ENCODE peak calls at places on chromosome 12, in seven cellular contexts. X is psoas muscle, V is ovary, I is IMR-90, M is lung, P is prostate gland, Y is stomach. J is an unnamed sample. For H3K27me3, the result is how much of the 10 kb centered on the place peaks cover.

GRCh38 chr12:89350661-89351488 is 1.4 kb downstream of the DUSP6 start:
- DNase-seq in X (peak), V (no peak), I (no peak), M (no peak), P (no peak), Y (no peak), J (no peak)

GRCh38 chr12:69966409-69966808 is 141.4 kb downstream of the MYRFL start:
- DNase-seq in X (peak), V (no peak), I (peak), M (no peak), P (no peak), Y (no peak), J (peak)

GRCh38 chr12:3558854-3559253 is 67.9 kb downstream of the PRMT8 start:
- DNase-seq in X (no peak), V (no peak), I (no peak), M (no peak), P (no peak), Y (no peak), J (no peak)

GRCh38 chr12:121811434-121812319 is 7.9 kb downstream of the SETD1B start:
- DNase-seq in X (peak), V (peak), I (peak), M (peak), P (peak), Y (peak), J (no peak)

GRCh38 chr12:105253882-105254513 is 18.0 kb upstream of the APPL2 start:
- DNase-seq in X (no peak), V (no peak), I (peak), M (no peak), P (no peak), Y (no peak), J (peak)

GRCh38 chr12:128671528-128672042 is 152.2 kb downstream of the SLC15A4 start:
- DNase-seq in X (no peak), V (no peak), I (no peak), M (no peak), P (no peak), Y (no peak), J (no peak)

GRCh38 chr12:127722651-127723050 is 544.3 kb upstream of the TMEM132C start:
- DNase-seq in X (no peak), V (no peak), I (no peak), M (no peak), P (no peak), Y (no peak), J (no peak)

GRCh38 chr12:84605988-84606387 is 306.6 kb downstream of the SLC6A15 start:
- DNase-seq in X (no peak), V (no peak), I (no peak), M (no peak), P (no peak), Y (no peak), J (no peak)

GRCh38 chr12:132411457-132411856 is 78.5 kb upstream of the FBRSL1 start:
- DNase-seq in X (no peak), V (no peak), I (no peak), M (no peak), P (no peak), Y (no peak), J (no peak)

GRCh38 chr12:106764738-106765137 is 9.7 kb upstream of the RIC8B start:
- DNase-seq in X (no peak), V (no peak), I (no peak), M (no peak), P (no peak), Y (no peak), J (peak)

GRCh38 chr12:14714437-14714836 is 18.0 kb upstream of the GUCY2C start:
- DNase-seq in X (no peak), V (no peak), I (no peak), M (no peak), P (no peak), Y (no peak), J (no peak)

GRCh38 chr12:19752712-19753111 is 313.4 kb downstream of the AEBP2 start:
- DNase-seq in X (no peak), V (no peak), I (peak), M (no peak), P (no peak), Y (no peak), J (peak)

GRCh38 chr12:79266511-79267129 is 402.0 kb downstream of the SYT1 start:
- DNase-seq in X (no peak), V (no peak), I (no peak), M (no peak), P (no peak), Y (no peak), J (no peak)

GRCh38 chr12:101782544-101782855 is 43.2 kb upstream of the SYCP3 start:
- DNase-seq in X (no peak), V (no peak), I (peak), M (no peak), P (no peak), Y (no peak), J (no peak)

GRCh38 chr12:12357697-12358476 is 1.0 kb downstream of the BORCS5 start:
- DNase-seq in X (no peak), V (no peak), I (peak), M (no peak), P (no peak), Y (no peak), J (no peak)

GRCh38 chr12:61367281-61367785 is 892.9 kb upstream of the USP15 start:
- DNase-seq in X (no peak), V (no peak), I (no peak), M (no peak), P (no peak), Y (no peak), J (peak)

GRCh38 chr12:22437031-22437806 is 102.7 kb upstream of the ST8SIA1 start:
- DNase-seq in X (no peak), V (no peak), I (no peak), M (no peak), P (no peak), Y (no peak), J (peak)

GRCh38 chr12:496736-497135 is 37.0 kb downstream of the B4GALNT3 start:
- DNase-seq in X (no peak), V (no peak), I (no peak), M (no peak), P (no peak), Y (peak), J (no peak)

GRCh38 chr12:6215932-6216494 is 15.8 kb downstream of the CD9 start:
- DNase-seq in X (peak), V (no peak), I (peak), M (peak), P (peak), Y (peak), J (peak)

GRCh38 chr12:6552140-6552551 is 3.7 kb downstream of the IFFO1 start:
- DNase-seq in X (peak), V (no peak), I (no peak), M (no peak), P (no peak), Y (no peak), J (no peak)

GRCh38 chr12:6949063-6949594 is 2.0 kb upstream of the PTPN6 start:
- DNase-seq in X (peak), V (no peak), I (no peak), M (no peak), P (no peak), Y (no peak), J (no peak)

GRCh38 chr12:115095073-115095748 is 411.2 kb upstream of the TBX3 start:
- DNase-seq in X (no peak), V (no peak), I (no peak), M (no peak), P (no peak), Y (no peak), J (no peak)

GRCh38 chr12:29655861-29656260 is 127.9 kb downstream of the TMTC1 start:
- DNase-seq in X (peak), V (no peak), I (peak), M (no peak), P (no peak), Y (no peak), J (no peak)

GRCh38 chr12:91239497-91239896 is 56.9 kb upstream of the DCN start:
- DNase-seq in X (no peak), V (peak), I (no peak), M (no peak), P (no peak), Y (no peak), J (no peak)

GRCh38 chr12:54173906-54174471 is 14.8 kb downstream of the SMUG1 start:
- DNase-seq in X (no peak), V (no peak), I (no peak), M (no peak), P (no peak), Y (no peak), J (no peak)

GRCh38 chr12:113948151-113948914 is 17.8 kb downstream of the RBM19 start:
- DNase-seq in X (no peak), V (no peak), I (no peak), M (no peak), P (no peak), Y (no peak), J (no peak)

GRCh38 chr12:12327802-12328201 is 22.2 kb downstream of the MANSC1 start:
- DNase-seq in X (no peak), V (no peak), I (peak), M (no peak), P (peak), Y (no peak), J (peak)

GRCh38 chr12:84361651-84362551 is 550.7 kb downstream of the SLC6A15 start:
- DNase-seq in X (peak), V (no peak), I (no peak), M (no peak), P (no peak), Y (no peak), J (no peak)

GRCh38 chr12:9260931-9261330 is 52.7 kb upstream of the PZP start:
- DNase-seq in X (no peak), V (no peak), I (no peak), M (no peak), P (no peak), Y (no peak), J (no peak)

DNA sequence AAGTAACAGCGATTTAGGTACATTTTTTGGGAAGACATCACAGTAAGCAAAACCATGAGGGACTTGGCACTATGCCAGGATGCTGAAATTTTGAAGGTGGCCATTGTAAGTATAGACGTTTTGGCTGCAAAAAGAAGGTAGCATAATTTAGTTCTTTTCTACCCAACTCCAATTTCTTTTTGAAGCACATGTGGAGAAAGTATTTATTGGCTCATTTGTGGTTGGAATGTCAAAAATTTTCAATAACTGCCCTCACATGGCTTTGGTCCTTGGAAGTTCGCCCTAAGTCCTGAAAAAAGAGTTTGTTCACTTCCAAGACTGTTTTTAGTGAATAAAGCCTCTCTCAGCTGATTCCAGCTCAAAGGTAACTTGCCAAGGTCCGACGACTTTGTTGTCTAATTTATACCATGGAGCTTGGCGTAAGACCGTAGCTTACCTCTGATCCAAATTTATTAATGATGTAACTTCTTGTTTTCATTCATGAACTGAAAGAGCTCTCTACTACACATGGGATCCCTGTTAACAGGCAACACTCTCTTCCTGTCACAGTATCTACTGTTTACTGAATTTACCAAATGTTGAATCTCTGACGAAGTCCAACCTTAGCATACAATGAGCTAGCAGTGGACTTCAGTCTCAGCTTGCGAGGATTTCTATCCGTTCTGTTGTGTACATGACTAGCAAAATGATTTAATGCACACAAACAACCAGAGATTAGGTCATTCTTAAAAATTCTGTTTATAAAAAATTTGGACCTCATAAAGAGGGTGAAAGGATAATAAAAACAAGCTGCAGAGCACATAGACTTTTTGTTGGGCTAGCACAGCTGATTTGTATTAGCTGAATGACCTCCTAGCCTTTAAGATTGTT is 49.0 kb downstream of the MSRB3 start:
- DNase-seq in X (no peak), V (no peak), I (peak), M (no peak), P (no peak), Y (no peak), J (no peak)
- H3K4me3 ChIP-seq in X (no peak), V (no peak), I (no peak), M (no peak), P (no peak), Y (no peak), J (no peak)

GRCh38 chr12:62934799-62935674 is at the start of gene PPM1H:
- DNase-seq in X (peak), V (peak), I (peak), M (peak), P (peak), Y (peak), J (no peak)
- TF ChIP-seq CTCF in X (peak), V (no peak), I (no peak), M (no peak), P (peak), Y (peak), J (peak)

GRCh38 chr12:2192231-2192630 is 139.4 kb downstream of the CACNA1C start:
- DNase-seq in X (no peak), V (no peak), I (no peak), M (no peak), P (no peak), Y (no peak), J (no peak)
- H3K27me3 ChIP-seq in X (under half), V (under half), I (under half), M (under half), P (under half), Y (under half), J (under half)

GRCh38 chr12:93441111-93441616 is 583 bp downstream of the UBE2N start:
- DNase-seq in X (peak), V (peak), I (peak), M (no peak), P (peak), Y (peak), J (no peak)
- H3K4me3 ChIP-seq in X (peak), V (peak), I (peak), M (peak), P (peak), Y (peak), J (peak)

DNA sequence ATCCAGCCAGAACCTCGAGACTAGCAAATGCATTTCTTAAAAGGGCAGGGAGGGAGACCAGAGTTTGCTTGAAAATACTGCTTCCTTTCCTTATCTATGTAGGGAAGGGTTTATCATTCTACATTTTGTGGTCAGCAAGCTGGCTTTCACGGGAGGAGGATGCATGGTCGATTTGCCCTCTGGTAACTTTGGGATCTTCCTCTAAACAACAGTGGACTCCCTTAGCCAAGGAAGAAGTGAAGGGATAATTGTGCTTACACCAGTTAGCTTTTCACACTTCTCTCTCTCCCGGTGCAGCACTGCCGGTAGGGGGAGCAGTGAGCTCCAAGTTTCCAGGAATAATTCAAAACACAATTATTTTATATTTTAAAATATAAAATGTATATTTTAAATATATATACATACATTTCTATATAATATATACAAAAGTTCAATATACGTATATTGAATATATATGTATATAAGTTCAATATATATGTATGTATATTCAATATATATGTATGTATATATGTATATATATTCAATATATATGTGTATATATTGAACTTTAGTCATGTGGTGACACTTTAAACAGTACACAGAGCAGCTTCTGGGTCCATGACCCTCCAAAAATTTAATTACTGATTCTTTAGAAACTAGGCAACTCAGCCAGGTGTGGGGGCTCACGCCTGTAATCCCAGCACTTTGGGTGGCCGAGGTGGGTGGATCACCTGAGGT is 4.5 kb upstream of the ACACB start:
- DNase-seq in X (peak), V (peak), I (peak), M (peak), P (peak), Y (peak), J (peak)
- TF ChIP-seq CTCF in X (peak), V (peak), I (peak), M (peak), P (peak), Y (peak), J (peak)

GRCh38 chr12:51815571-51815970 is 32.9 kb downstream of the FIGNL2 start:
- DNase-seq in X (peak), V (no peak), I (no peak), M (no peak), P (no peak), Y (no peak), J (no peak)

GRCh38 chr12:51814311-51815088 is 34.0 kb downstream of the FIGNL2 start:
- DNase-seq in X (peak), V (peak), I (peak), M (peak), P (peak), Y (peak), J (peak)

GRCh38 chr12:51818567-51819300 is 29.8 kb downstream of the FIGNL2 start:
- DNase-seq in X (peak), V (no peak), I (peak), M (no peak), P (no peak), Y (no peak), J (no peak)

GRCh38 chr12:51818086-51818485 is 30.4 kb downstream of the FIGNL2 start:
- DNase-seq in X (peak), V (no peak), I (no peak), M (no peak), P (no peak), Y (no peak), J (no peak)

DNA sequence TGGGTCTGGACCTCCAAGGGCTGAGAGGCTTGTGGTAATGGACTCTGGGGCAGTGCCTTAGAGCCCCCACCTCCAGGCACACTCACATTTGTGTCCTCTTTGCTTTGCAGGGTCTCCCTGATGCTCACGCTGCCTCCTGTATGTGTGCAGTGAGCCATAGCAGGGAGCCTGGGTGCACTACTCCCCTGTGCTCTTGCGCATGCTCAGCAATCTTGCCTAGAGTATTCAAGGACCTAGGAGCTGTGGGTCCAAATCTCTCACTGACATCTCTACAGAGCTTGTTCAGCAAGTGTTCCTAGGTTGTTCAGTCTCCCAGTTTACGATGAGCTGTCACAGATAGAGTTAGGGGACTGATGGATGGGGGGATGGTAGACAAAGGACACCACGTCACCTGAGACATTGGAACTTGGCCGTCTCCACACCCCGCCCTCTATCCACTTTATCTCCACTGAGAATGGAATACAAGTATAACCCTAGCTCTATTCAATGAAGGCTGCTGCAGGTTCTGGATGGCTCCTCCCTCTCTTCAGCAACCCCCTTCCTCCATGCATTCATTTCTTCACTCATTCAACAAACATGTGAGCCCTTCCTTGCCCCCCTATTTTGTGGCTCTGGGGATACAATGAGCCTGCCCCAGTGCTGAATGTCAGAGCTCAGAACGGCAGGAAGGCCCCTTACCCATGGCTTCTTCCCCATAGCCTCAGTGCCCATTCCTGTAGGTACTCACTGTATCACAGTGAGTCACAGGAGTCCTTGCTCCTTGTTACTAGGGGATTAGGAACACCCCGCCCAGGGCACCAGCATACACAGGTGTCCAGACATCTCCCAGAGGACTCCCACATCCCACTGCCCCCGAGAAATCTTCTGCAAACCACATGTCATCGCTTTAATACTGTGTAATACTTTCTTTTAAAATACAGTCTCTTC is 31.2 kb downstream of the FIGNL2 start:
- DNase-seq in X (peak), V (no peak), I (no peak), M (no peak), P (no peak), Y (no peak), J (no peak)
- H3K27me3 ChIP-seq in X (under half), V (under half), I (under half), M (under half), P (under half), Y (under half), J (under half)

GRCh38 chr12:42892702-42893101 is 303.2 kb upstream of the PRICKLE1 start:
- DNase-seq in X (no peak), V (no peak), I (no peak), M (no peak), P (no peak), Y (no peak), J (no peak)

GRCh38 chr12:42893802-42894201 is 304.3 kb upstream of the PRICKLE1 start:
- DNase-seq in X (no peak), V (no peak), I (peak), M (no peak), P (no peak), Y (no peak), J (no peak)

GRCh38 chr12:42887657-42888056 is 298.1 kb upstream of the PRICKLE1 start:
- DNase-seq in X (no peak), V (no peak), I (peak), M (no peak), P (no peak), Y (no peak), J (peak)

DNA sequence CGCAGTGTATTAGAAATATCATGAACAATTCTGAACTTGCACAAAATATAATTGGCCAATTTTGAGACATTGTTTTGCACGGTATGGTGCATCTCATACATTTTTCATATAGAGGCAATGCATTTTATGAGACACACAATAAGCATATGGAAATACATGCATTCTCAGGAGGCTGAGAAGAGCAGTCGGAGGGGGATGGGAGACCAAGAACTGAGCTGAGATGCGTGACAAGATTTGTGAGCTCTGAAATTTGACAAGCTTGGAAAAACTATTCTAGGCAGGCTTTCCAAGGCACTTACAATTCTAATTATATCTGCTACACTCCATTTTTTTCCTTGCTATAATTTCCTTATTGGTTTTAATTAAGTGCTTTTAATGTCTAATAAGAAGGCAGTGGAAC is 303.6 kb upstream of the PRICKLE1 start:
- DNase-seq in X (no peak), V (no peak), I (no peak), M (no peak), P (no peak), Y (no peak), J (no peak)
- H3K4me3 ChIP-seq in X (no peak), V (no peak), I (no peak), M (no peak), P (no peak), Y (no peak), J (no peak)

GRCh38 chr12:45224311-45224710 is 8.4 kb downstream of the ANO6 start:
- DNase-seq in X (no peak), V (no peak), I (no peak), M (no peak), P (no peak), Y (no peak), J (no peak)
- TF ChIP-seq CTCF in X (no peak), V (no peak), I (no peak), M (no peak), P (no peak), Y (no peak), J (no peak)